ENCODE peak calls at places on chromosome 5, in four cellular contexts. N, X, Z and A are unnamed samples.

GRCh38 chr5:106397700-106398099 is 1273.0 kb downstream of the EFNA5 start:
- DNase-seq in N (peak; percentile 98), X (no peak), Z (no peak), A (peak; percentile 71)

GRCh38 chr5:149429839-149430721 is 51.0 kb upstream of the IL17B start:
- DNase-seq in N (peak; percentile 71), X (peak; percentile 73), Z (no peak), A (peak; percentile 47)

GRCh38 chr5:43514471-43514815 is 505 bp downstream of the C5orf34 start:
- DNase-seq in N (peak; percentile 89), X (no peak), Z (no peak), A (no peak)

GRCh38 chr5:110354341-110354740 is 372.1 kb downstream of the TMEM232 start:
- DNase-seq in N (no peak), X (no peak), Z (no peak), A (peak; percentile 8)

GRCh38 chr5:163383754-163384153 is 53.6 kb upstream of the CCNG1 start:
- DNase-seq in N (no peak), X (no peak), Z (no peak), A (no peak)

GRCh38 chr5:130992621-130993020 is 172.4 kb downstream of the HINT1 start:
- DNase-seq in N (no peak), X (no peak), Z (no peak), A (no peak)

GRCh38 chr5:131064669-131065371 is 100.2 kb downstream of the HINT1 start:
- DNase-seq in N (no peak), X (no peak), Z (no peak), A (no peak)

GRCh38 chr5:67010684-67011409 is 185.8 kb downstream of the CD180 start:
- DNase-seq in N (peak; percentile 94), X (no peak), Z (no peak), A (peak; percentile 40)

GRCh38 chr5:102910240-102911226 is 155.4 kb downstream of the PAM start:
- DNase-seq in N (peak; percentile 67), X (no peak), Z (no peak), A (no peak)

GRCh38 chr5:96022971-96023370 is 61.3 kb upstream of the ELL2 start:
- DNase-seq in N (no peak), X (no peak), Z (no peak), A (no peak)

GRCh38 chr5:89106479-89106878 is 223.5 kb upstream of the MEF2C start:
- DNase-seq in N (no peak), X (no peak), Z (no peak), A (no peak)

GRCh38 chr5:93581738-93582414 is 857 bp upstream of the NR2F1-AS1 start:
- DNase-seq in N (peak; percentile 88), X (no peak), Z (no peak), A (no peak)

GRCh38 chr5:180116441-180117377 is 45.1 kb upstream of the RNF130 start:
- DNase-seq in N (no peak), X (peak; percentile 48), Z (peak; percentile 42), A (no peak)

GRCh38 chr5:180860273-180860886 is 696 bp downstream of the ZFP62 start:
- DNase-seq in N (peak; percentile 16), X (no peak), Z (peak; percentile 31), A (no peak)

GRCh38 chr5:43150748-43151147 is 30.0 kb downstream of the ZNF131 start:
- DNase-seq in N (no peak), X (no peak), Z (no peak), A (no peak)

GRCh38 chr5:41128291-41128690 is 57.1 kb upstream of the MROH2B start:
- DNase-seq in N (no peak), X (no peak), Z (no peak), A (no peak)

GRCh38 chr5:174532453-174533126 is 191.8 kb upstream of the MSX2 start:
- DNase-seq in N (peak; percentile 90), X (peak; percentile 46), Z (peak; percentile 58), A (peak; percentile 97)

GRCh38 chr5:76402251-76402879 is 720 bp upstream of the IQGAP2 start:
- DNase-seq in N (no peak), X (peak; percentile 62), Z (peak; percentile 58), A (no peak)

GRCh38 chr5:5306696-5307095 is 115.8 kb upstream of the ICE1 start:
- DNase-seq in N (no peak), X (no peak), Z (no peak), A (peak; percentile 45)

GRCh38 chr5:95731571-95732554 is 727 bp downstream of the RHOBTB3 start:
- DNase-seq in N (peak; percentile 51), X (peak; percentile 68), Z (peak; percentile 59), A (peak; percentile 56)

GRCh38 chr5:135134686-135135381 is 100.8 kb upstream of the PITX1 start:
- DNase-seq in N (no peak), X (no peak), Z (no peak), A (no peak)

GRCh38 chr5:178415353-178415752 is 174.8 kb downstream of the COL23A1 start:
- DNase-seq in N (no peak), X (peak; percentile 32), Z (no peak), A (no peak)

GRCh38 chr5:181204561-181205401 is at the start of gene TRIM7:
- DNase-seq in N (peak; percentile 41), X (no peak), Z (peak; percentile 56), A (peak; percentile 53)

GRCh38 chr5:133337795-133338445 is 274.4 kb downstream of the FSTL4 start:
- DNase-seq in N (no peak), X (no peak), Z (no peak), A (no peak)

GRCh38 chr5:141516648-141517025 is 27.8 kb downstream of the PCDHGC5 start:
- DNase-seq in N (no peak), X (no peak), Z (no peak), A (no peak)

GRCh38 chr5:113293068-113293571 is 141.7 kb downstream of the TSSK1B start:
- DNase-seq in N (peak; percentile 32), X (no peak), Z (no peak), A (peak; percentile 22)
- H3K4me3 ChIP-seq in N (peak overlapping the region; percentile 79), X (peak overlapping the region; percentile 58), Z (no peak overlapping the region), A (peak overlapping the region; percentile 88)

DNA sequence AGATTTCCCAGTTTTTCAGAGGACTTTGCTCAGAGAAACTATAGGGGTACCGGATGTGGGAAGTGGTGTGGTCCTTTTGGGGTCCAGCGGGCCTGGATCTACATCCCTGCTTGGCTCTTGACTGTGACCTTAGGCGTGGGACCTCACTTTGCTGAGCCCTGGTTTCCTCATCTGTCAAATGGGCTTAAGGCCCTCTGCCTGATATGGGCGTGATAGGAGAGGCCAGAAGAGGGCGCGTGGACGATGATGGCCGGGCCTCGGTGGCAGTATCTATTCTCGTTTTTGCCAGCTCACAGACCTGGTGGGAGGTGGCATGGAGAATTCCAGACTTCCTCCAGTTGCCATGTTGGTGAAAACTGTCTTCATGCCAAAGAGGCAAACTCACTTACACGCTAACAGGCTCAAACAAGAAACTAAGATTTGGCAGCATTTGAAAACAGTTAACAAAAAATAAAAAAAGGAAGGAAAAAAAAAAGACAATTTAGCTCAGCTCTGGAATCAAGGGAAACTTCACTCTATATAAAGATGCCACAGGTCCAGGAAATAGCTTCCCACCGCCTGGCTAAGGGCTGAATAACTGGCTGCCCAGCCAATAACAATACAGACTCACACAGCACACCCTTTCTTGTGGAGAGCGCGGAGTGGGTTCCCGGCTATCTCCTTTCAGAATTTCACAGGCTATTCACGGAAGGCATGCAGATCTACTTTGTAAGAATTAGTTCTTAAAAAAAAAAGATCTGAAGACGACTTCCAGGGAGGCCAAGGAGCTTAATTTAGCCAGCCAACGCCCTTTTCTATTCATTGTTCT is 1.7 kb downstream of the SH3PXD2B start:
- DNase-seq in N (peak; percentile 76), X (no peak), Z (no peak), A (peak; percentile 77)
- H3K4me3 ChIP-seq in N (peak overlapping the region; percentile 95), X (peak overlapping the region; percentile 81), Z (no peak overlapping the region), A (peak overlapping the region; percentile 86)

GRCh38 chr5:1134478-1134877 is 22.6 kb upstream of the SLC12A7 start:
- DNase-seq in N (no peak), X (no peak), Z (peak; percentile 35), A (no peak)
- H3K4me3 ChIP-seq in N (no peak overlapping the region), X (no peak overlapping the region), Z (no peak overlapping the region), A (no peak overlapping the region)

DNA sequence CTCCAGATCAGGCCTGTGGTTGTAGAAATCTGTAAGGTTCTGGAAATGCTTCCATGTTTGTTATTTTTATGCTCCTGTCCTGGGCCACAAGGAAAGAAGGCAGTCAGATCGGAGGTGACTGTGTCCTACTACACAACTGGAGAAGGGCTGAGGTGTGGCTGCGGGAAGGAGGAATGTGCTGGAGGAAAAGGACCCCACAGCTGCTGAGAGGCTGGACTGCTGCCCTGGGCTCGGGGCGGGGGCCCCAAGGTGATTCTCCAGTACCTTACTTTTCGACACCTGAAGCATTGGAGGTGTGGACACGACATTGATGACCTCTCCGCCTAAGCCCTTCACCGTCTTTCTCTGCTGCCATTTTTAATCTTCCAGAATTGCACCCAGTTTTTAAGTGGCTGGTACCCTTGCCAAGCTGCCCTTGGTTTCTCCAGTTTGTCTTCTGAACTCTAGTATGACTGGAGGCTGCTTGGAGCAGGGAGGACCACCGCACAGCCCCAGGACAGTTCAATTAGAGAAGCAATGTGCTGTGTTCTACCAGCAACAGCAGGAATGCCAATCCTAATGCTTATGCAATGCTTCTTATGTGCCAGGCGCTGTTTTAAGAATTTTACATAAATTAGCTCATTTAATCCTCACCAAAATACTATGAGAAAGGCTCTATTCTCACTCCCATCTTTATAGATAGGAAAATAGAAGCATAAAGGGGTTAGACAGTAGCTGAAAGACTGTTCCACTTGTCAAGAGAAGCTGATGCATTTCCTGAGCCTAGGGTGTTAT is 13.5 kb upstream of the ANKRD33B start:
- DNase-seq in N (peak; percentile 23), X (no peak), Z (no peak), A (no peak)
- H3K4me3 ChIP-seq in N (no peak overlapping the region), X (no peak overlapping the region), Z (no peak overlapping the region), A (no peak overlapping the region)

GRCh38 chr5:59188415-59189225 is 605.7 kb downstream of the RAB3C start:
- DNase-seq in N (peak; percentile 83), X (peak; percentile 64), Z (peak; percentile 68), A (peak; percentile 84)
- H3K4me3 ChIP-seq in N (no peak overlapping the region), X (no peak overlapping the region), Z (no peak overlapping the region), A (no peak overlapping the region)

GRCh38 chr5:75239681-75240080 is 3.0 kb upstream of the ANKRD31 start:
- DNase-seq in N (no peak), X (no peak), Z (no peak), A (no peak)
- H3K4me3 ChIP-seq in N (no peak overlapping the region), X (no peak overlapping the region), Z (no peak overlapping the region), A (no peak overlapping the region)

DNA sequence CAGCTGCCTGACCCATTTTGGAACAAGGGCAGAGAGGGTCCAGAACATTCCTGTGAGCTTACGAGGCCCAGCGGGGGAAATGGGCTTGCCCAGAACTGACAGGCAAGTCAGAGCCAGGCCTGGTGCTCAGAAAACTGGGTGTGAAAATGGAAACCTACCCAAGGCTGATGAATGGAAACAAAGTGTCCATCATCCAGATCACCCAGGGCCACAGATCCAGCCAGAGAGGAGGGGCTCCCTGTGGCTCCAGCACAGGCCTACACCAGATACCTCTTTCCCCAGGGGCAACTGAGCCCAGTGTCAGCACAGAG is 3.1 kb downstream of the CLTB start:
- DNase-seq in N (peak; percentile 65), X (no peak), Z (no peak), A (no peak)
- H3K4me3 ChIP-seq in N (no peak overlapping the region), X (no peak overlapping the region), Z (no peak overlapping the region), A (no peak overlapping the region)

DNA sequence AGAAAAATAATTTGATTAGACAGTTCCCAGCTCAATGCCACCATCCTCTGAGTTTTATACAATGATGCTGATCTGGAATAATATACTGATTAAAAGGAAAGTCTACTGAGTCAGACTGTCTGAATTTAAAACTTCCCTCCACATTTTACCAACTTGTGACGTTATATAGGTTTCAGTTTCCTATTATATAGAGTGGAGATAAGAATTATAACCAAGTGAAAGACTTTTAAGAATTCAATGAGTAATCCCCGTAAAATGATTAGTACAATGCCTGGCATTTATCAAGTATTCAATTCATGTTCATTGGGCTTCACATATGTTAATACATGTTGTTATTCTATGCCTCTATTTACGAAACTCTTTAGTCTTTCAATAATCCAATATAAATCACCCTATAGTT is 166.0 kb downstream of the CDH9 start:
- DNase-seq in N (no peak), X (no peak), Z (no peak), A (no peak)
- H3K4me3 ChIP-seq in N (no peak overlapping the region), X (no peak overlapping the region), Z (no peak overlapping the region), A (no peak overlapping the region)